ENCODE peak calls at places on chromosome 21, in six cellular contexts. E is GM23338, B is suprapubic skin, J is endothelial cell of umbilical vein, X is stomach, U is esophagus muscularis mucosa. S is an unnamed sample. For H3K27me3, the result is how much of the 10 kb centered on the place peaks cover.

GRCh38 chr21:32917392-32918135 is 108.2 kb upstream of the OLIG2 start:
- DNase-seq in J (no peak), E (no peak), U (no peak), B (no peak), X (no peak), S (no peak)

GRCh38 chr21:36749935-36750578 is 51.1 kb downstream of the SIM2 start:
- DNase-seq in E (peak), J (no peak), U (no peak), B (no peak), X (no peak), S (no peak)

GRCh38 chr21:31855180-31855579 is 17.6 kb upstream of the HUNK start:
- DNase-seq in U (no peak), J (no peak), E (no peak), B (no peak), X (no peak), S (no peak)

GRCh38 chr21:25960423-25960822 is 210.1 kb downstream of the APP start:
- DNase-seq in X (no peak), B (no peak), U (no peak), J (no peak), E (peak), S (no peak)

GRCh38 chr21:32539378-32539777 is 45.9 kb downstream of the TCP10L start:
- DNase-seq in J (no peak), B (no peak), E (no peak), X (no peak), U (peak), S (no peak)

GRCh38 chr21:36059823-36060158 is 535 bp downstream of the SETD4 start:
- DNase-seq in J (no peak), B (no peak), X (peak), U (no peak), E (no peak), S (no peak)

GRCh38 chr21:27807596-27807995 is 840.7 kb upstream of the ADAMTS5 start:
- DNase-seq in E (no peak), X (no peak), J (no peak), U (no peak), B (no peak), S (no peak)

GRCh38 chr21:18384771-18385170 is 18.8 kb downstream of the TMPRSS15 start:
- DNase-seq in E (peak), J (peak), B (no peak), X (no peak), U (no peak), S (no peak)

GRCh38 chr21:26080211-26080610 is 90.4 kb downstream of the APP start:
- DNase-seq in J (no peak), E (no peak), U (no peak), X (no peak), B (no peak), S (no peak)

GRCh38 chr21:31623664-31624063 is 35.8 kb upstream of the SOD1 start:
- DNase-seq in E (peak), U (no peak), J (peak), B (no peak), X (no peak), S (no peak)

DNA sequence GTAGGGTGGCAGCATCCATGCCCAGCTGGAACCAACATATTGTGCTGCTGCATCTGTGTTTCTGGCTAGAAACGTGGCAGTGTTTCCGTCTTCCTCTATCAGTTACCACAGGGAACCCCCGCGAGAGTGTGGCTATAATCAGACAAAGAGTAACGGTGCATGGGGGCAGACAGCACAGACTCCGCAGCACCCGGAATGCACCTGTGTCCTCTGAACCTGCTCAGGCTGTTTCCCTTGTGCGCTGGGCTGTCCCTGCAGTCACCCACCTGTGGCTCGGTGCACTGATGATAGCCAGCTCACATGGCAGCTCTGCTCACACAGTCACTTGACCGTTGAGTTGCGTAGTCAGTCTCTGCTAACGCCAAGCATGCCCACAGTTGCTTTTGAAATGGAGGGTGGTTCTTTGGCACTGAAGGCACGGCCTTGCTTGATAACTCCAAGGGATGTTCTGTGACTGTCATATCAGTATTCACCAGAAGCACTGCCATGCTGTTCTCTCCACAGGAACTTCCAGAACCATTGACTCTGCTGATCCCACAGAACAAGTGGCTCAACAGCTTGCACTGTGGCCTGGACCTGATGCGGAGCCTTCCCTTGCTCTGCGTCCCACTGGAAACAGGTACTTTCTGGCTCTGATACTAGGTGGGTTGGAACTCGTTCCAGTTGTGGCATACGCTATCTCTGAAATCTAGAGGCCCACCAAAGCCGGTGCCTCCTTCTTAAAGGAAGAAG is 11.2 kb upstream of the PCBP3 start:
- DNase-seq in E (no peak), X (no peak), J (no peak), B (no peak), U (peak), S (no peak)
- TF ChIP-seq POLR2AphosphoS5 in E (no peak), X (no peak), J (no peak), B (no peak), U (no peak), S (no peak)

DNA sequence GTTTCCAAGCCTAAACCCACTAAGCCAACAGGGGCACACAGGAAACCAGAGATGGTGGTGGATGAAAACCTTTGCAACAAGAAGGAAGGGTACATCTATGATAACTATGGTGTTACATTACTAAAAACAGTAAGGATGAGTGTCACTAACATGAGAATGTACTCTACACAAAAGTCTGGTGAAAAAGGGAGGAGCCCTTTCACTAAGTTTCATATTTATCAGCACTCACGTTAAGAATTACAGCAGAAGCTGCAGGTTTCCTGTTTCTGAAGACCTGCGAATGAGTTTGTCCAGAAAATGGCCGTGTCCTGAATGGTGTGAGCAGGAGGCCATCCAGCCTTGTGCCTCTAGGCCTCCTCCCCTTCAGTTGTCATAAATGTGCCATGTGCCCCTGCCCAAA is 17.8 kb downstream of the ABCG1 start:
- DNase-seq in J (no peak), X (no peak), U (no peak), E (no peak), B (no peak), S (no peak)
- H3K27me3 ChIP-seq in J (under half), X (under half), U (under half), E (under half), B (under half), S (under half)

GRCh38 chr21:43208561-43209332 is 39.9 kb downstream of the CRYAA start:
- DNase-seq in B (no peak), J (no peak), E (no peak), U (no peak), X (no peak), S (peak)
- H3K4me3 ChIP-seq in B (no peak), J (no peak), E (no peak), U (no peak), X (no peak), S (no peak)

DNA sequence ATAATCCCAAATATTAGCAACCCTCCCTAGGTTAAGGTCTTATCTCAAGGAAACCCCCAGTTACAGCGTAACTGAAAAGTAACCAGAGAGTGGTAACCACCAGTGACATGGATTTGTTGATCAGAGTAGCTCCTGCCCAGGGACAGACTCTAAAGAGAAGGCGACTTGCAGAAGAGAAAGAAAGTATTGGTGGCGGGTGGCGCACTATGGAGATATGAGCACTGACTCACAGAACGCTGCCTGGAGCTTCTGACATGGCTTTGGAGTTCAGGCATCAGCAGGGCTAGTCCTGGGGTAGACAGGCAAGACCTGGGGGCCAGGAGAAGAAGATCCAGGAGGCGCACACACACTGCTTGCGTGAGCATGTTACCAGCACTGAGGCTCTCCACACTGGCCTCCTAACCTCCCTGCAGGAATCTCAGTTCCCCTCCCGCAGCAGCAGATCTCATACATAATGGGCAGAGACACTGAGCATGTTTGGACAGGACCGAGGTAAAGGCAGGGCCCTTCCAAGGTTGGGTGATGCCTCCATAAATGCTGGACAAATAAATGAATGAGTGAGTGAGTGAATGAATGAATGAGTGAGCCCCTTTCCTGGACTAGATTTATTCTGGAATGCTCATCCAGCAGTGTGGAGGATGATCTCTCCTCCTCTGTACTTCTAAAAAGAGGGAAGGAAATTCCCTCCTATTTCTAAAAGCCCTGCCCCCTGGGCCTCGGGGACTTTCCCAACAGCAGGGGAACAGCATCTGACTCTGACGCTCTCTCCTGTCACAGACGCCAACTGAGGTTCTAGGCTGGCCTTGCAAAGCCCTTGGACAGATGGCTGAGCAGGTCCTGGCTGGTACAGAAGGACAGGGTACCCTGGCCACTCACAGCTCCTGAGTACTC is 175.5 kb downstream of the CLIC6 start:
- DNase-seq in U (no peak), J (no peak), E (no peak), X (peak), B (peak), S (no peak)
- TF ChIP-seq POLR2AphosphoS5 in U (peak), J (no peak), E (no peak), X (no peak), B (no peak), S (no peak)

DNA sequence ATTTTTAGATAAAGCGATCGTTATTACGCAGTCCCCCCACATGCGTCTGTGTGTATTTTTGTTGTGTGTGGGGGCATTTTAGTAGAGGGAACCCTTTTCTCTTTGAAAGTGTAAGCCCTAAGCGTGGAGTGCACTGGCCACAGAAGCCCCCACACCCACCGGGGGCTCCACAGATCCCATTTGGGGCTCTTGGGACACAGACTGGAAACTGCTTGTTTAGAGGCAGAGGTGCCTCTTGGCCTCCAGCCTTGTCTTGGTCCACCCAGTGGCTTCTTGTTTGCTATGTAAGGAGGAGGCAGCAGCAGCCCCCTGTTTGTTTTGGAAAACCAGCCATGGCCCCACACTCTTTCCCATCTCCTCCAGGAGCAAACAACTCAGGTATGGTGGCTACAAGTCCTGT is 42.8 kb downstream of the SLC37A1 start:
- DNase-seq in U (no peak), B (peak), X (no peak), E (no peak), J (no peak), S (no peak)
- H3K27me3 ChIP-seq in U (under half), B (under half), X (under half), E (under half), J (under half), S (under half)

DNA sequence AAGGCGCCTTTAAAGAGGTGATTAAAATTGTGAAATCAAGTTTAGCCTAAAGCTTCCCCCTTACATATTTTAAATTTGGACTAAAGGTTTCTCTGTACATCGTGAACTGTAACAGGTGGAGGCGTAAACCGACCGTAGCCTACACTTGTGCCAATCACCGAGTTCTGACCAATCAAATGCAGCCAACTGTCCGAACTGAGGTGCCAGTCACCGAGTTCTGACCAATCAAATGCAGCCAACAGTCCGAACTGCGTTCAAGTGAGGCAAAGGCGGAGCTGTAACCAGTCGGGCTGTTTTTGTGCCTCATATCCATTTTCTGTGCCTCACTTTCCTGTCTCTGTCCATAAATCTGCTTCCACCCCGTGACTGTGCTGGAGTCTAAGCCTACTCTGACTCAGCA is 7.4 kb downstream of the TFF1 start:
- DNase-seq in U (no peak), X (no peak), E (peak), J (no peak), B (no peak), S (no peak)
- H3K4me3 ChIP-seq in U (no peak), X (no peak), E (no peak), J (no peak), B (no peak), S (no peak)

DNA sequence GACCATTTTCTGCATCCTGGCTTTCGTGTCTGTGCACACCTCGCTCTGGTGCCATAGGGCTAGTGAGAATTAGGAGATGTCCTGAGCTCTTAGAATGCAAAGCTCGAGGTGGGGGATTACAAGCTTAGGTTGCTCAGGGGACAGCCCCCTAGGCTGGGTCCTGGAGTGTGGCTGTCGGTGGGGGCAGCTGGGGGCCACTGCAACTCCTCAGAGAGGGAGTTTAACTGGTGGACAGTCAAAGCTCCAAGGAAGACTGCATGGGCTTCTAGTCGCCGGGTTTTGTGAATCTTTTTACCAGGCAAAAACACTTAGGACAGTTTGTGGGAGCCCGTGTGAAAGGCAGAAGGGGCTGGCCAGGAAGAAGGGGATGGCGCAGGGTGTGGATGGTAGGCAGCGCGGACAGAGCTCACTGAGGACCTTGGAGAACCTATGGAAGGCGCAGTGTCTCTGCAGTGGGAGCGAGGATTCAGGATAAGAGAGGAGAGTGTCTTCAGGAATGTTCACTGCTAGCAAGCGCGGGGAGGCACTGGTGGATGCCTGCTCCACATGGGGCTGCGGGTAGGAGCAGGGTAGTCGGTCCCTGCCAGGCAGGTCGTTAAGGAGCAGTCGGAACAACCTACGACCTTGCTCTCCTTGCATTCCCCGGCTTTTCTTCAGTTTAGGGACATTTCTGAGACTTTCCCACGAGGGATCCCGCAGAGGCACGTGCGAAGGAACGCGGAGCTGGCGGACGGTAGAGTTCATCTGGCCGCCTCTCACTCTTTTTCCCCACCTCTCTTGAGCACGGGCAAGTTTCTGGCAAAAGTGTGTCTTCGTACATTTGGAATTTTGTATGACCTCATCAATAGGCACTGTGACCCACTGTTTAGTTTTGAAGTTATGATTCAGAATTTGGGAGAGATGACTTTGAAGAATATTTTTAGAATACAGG is 12.9 kb upstream of the KCNE1 start:
- DNase-seq in X (no peak), B (no peak), J (peak), E (peak), U (no peak), S (no peak)
- TF ChIP-seq POLR2AphosphoS5 in X (no peak), B (no peak), J (no peak), E (no peak), U (peak), S (no peak)

GRCh38 chr21:44724926-44725325 is 13.6 kb upstream of the TSPEAR start:
- DNase-seq in U (no peak), J (no peak), X (no peak), B (peak), E (no peak), S (no peak)

GRCh38 chr21:44724166-44724565 is 12.8 kb upstream of the TSPEAR start:
- DNase-seq in E (no peak), J (no peak), X (no peak), B (peak), U (no peak), S (no peak)

GRCh38 chr21:44722701-44723100 is 11.3 kb upstream of the TSPEAR start:
- DNase-seq in E (no peak), X (no peak), U (no peak), J (no peak), B (peak), S (no peak)

GRCh38 chr21:44720170-44720569 is 8.8 kb upstream of the TSPEAR start:
- DNase-seq in X (no peak), J (no peak), B (no peak), U (no peak), E (no peak), S (no peak)

DNA sequence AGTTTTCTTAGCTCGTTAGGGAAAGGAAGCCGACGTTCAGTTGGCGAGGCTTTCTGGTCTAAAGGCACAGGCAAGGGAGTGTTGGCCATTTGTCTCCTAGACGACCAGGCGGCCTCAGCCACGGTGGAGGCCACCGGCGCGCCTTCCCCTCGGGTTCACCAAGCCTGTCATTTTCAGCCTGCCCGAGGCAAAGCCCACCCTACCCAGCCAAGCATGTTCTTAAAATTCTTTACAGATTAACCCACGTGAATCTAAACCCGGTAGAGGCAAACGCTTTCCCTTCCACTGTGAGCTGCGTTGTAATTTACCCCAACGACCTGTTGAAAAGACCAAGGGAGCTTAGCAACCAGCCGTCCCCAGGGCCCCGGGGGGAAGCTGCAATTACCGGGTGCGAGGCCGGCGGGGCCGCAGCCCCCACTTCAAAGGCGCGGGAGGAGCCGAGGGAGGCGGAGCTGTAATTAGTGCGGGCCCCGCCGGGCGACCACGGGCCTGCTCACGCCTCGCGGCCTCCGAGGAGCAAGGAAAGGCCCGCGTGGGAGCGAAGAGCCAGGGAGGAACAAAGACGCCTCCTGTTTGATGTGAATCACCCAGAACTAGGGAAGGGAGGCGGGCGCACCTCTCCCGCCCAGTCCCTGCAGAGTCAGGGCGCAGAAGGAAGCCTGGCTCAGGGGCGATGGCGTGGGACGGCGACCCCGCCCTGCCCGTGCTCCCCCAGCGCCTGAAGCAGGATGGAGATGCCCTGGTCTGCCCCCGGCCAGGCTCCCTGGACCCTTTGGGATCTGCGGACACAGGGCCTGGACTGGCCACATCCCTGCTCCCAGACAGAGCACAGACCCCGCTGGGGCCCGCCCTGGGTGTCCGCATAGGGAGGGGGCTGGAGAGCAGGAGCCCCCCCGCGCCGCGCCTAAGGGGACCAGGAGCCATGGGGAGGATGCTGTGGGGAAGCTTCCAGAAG is 12.1 kb upstream of the TSPEAR start:
- DNase-seq in E (peak), X (no peak), J (no peak), B (peak), U (no peak), S (no peak)
- H3K27me3 ChIP-seq in E (under half), X (under half), J (half or more), B (half or more), U (under half), S (half or more)

S was measured in breast epithelium.